ENCODE peak calls at places on chromosomes 5 and 9, in four cellular contexts. One of them, this sample, is unnamed.

GRCh38 chr5:57124014-57124413 is 49.8 kb upstream of the GPBP1 start:
- DNase-seq in mammary epithelial cell: no peak
- DNase-seq in CD4-positive, alpha-beta T cell: no peak
- DNase-seq in spleen: no peak
- DNase-seq in this sample: no peak

GRCh38 chr5:84218546-84218945 is 166.1 kb downstream of the EDIL3 start:
- DNase-seq in CD4-positive, alpha-beta T cell: no peak
- DNase-seq in spleen: peak; percentile 66
- DNase-seq in mammary epithelial cell: peak; percentile 1
- DNase-seq in this sample: peak; percentile 51

GRCh38 chr9:130022566-130023146 is 20.3 kb downstream of the FNBP1 start:
- DNase-seq in spleen: no peak
- DNase-seq in CD4-positive, alpha-beta T cell: no peak
- DNase-seq in mammary epithelial cell: no peak
- DNase-seq in this sample: no peak

GRCh38 chr5:38330207-38330606 is 71.8 kb downstream of the EGFLAM start:
- DNase-seq in CD4-positive, alpha-beta T cell: no peak
- DNase-seq in spleen: no peak
- DNase-seq in mammary epithelial cell: no peak
- DNase-seq in this sample: peak; percentile 25

GRCh38 chr5:98144710-98145109 is 628.8 kb upstream of the RGMB start:
- DNase-seq in CD4-positive, alpha-beta T cell: no peak
- DNase-seq in mammary epithelial cell: peak; percentile 75
- DNase-seq in spleen: no peak
- DNase-seq in this sample: no peak

GRCh38 chr9:83151627-83152137 is 88.7 kb upstream of the RASEF start:
- DNase-seq in mammary epithelial cell: no peak
- DNase-seq in CD4-positive, alpha-beta T cell: no peak
- DNase-seq in spleen: no peak
- DNase-seq in this sample: no peak

GRCh38 chr9:15738011-15738410 is 185.2 kb downstream of the CCDC171 start:
- DNase-seq in spleen: no peak
- DNase-seq in CD4-positive, alpha-beta T cell: no peak
- DNase-seq in mammary epithelial cell: no peak
- DNase-seq in this sample: no peak

GRCh38 chr5:53397845-53398244 is 82.6 kb upstream of the FST start:
- DNase-seq in spleen: no peak
- DNase-seq in mammary epithelial cell: peak; percentile 85
- DNase-seq in CD4-positive, alpha-beta T cell: no peak
- DNase-seq in this sample: no peak

GRCh38 chr9:126329476-126330275 is 3.0 kb downstream of the MVB12B start:
- DNase-seq in mammary epithelial cell: peak; percentile 32
- DNase-seq in CD4-positive, alpha-beta T cell: no peak
- DNase-seq in spleen: no peak
- DNase-seq in this sample: no peak

GRCh38 chr9:18865542-18865941 is 167.5 kb downstream of the SAXO1 start:
- DNase-seq in mammary epithelial cell: no peak
- DNase-seq in spleen: no peak
- DNase-seq in CD4-positive, alpha-beta T cell: no peak
- DNase-seq in this sample: no peak

GRCh38 chr9:129075996-129076639 is 4.8 kb upstream of the DOLPP1 start:
- DNase-seq in CD4-positive, alpha-beta T cell: no peak
- DNase-seq in mammary epithelial cell: no peak
- DNase-seq in spleen: no peak
- DNase-seq in this sample: peak; percentile 20

GRCh38 chr9:94839398-94839797 is 112.9 kb downstream of the AOPEP start:
- DNase-seq in CD4-positive, alpha-beta T cell: no peak
- DNase-seq in spleen: no peak
- DNase-seq in mammary epithelial cell: no peak
- DNase-seq in this sample: no peak

GRCh38 chr5:71974165-71974564 is 133.1 kb upstream of the MAP1B start:
- DNase-seq in CD4-positive, alpha-beta T cell: no peak
- DNase-seq in spleen: no peak
- DNase-seq in mammary epithelial cell: no peak
- DNase-seq in this sample: no peak

GRCh38 chr5:90134892-90135291 is 274.7 kb downstream of the CETN3 start:
- DNase-seq in CD4-positive, alpha-beta T cell: no peak
- DNase-seq in mammary epithelial cell: no peak
- DNase-seq in spleen: no peak
- DNase-seq in this sample: no peak

GRCh38 chr9:114621975-114622609 is 11.0 kb downstream of the TMEM268 start:
- DNase-seq in CD4-positive, alpha-beta T cell: no peak
- DNase-seq in spleen: no peak
- DNase-seq in mammary epithelial cell: peak; percentile 60
- DNase-seq in this sample: no peak

GRCh38 chr9:22976454-22976853 is 529.8 kb downstream of the DMRTA1 start:
- DNase-seq in CD4-positive, alpha-beta T cell: no peak
- DNase-seq in mammary epithelial cell: no peak
- DNase-seq in spleen: no peak
- DNase-seq in this sample: no peak

GRCh38 chr5:166031926-166032325 is 2259.5 kb upstream of the WWC1 start:
- DNase-seq in mammary epithelial cell: peak; percentile 4
- DNase-seq in spleen: no peak
- DNase-seq in CD4-positive, alpha-beta T cell: no peak
- DNase-seq in this sample: no peak

GRCh38 chr9:10274983-10275382 is 337.8 kb downstream of the PTPRD start:
- DNase-seq in mammary epithelial cell: no peak
- DNase-seq in CD4-positive, alpha-beta T cell: no peak
- DNase-seq in spleen: no peak
- DNase-seq in this sample: no peak

GRCh38 chr9:11792870-11793269 is 900.3 kb upstream of the TYRP1 start:
- DNase-seq in mammary epithelial cell: no peak
- DNase-seq in CD4-positive, alpha-beta T cell: no peak
- DNase-seq in spleen: no peak
- DNase-seq in this sample: no peak

GRCh38 chr9:4435197-4435596 is 55.1 kb upstream of the SLC1A1 start:
- DNase-seq in CD4-positive, alpha-beta T cell: no peak
- DNase-seq in mammary epithelial cell: peak; percentile 7
- DNase-seq in spleen: no peak
- DNase-seq in this sample: no peak

GRCh38 chr5:142978252-142978651 is 208.1 kb downstream of the ARHGAP26 start:
- DNase-seq in CD4-positive, alpha-beta T cell: no peak
- DNase-seq in mammary epithelial cell: no peak
- DNase-seq in spleen: no peak
- DNase-seq in this sample: peak; percentile 27

GRCh38 chr5:143206194-143207053 is 197.1 kb downstream of the NR3C1 start:
- DNase-seq in mammary epithelial cell: peak; percentile 91
- DNase-seq in CD4-positive, alpha-beta T cell: no peak
- DNase-seq in spleen: no peak
- DNase-seq in this sample: no peak

GRCh38 chr5:14707811-14708210 is 43.3 kb downstream of the OTULIN start:
- DNase-seq in CD4-positive, alpha-beta T cell: no peak
- DNase-seq in spleen: no peak
- DNase-seq in mammary epithelial cell: no peak
- DNase-seq in this sample: no peak

GRCh38 chr9:110571801-110572490 is 7.6 kb downstream of the SVEP1 start:
- DNase-seq in mammary epithelial cell: no peak
- DNase-seq in CD4-positive, alpha-beta T cell: no peak
- DNase-seq in spleen: no peak
- DNase-seq in this sample: no peak

GRCh38 chr9:81395301-81396054 is 293.9 kb downstream of the TLE1 start:
- DNase-seq in CD4-positive, alpha-beta T cell: no peak
- DNase-seq in mammary epithelial cell: no peak
- DNase-seq in spleen: no peak
- DNase-seq in this sample: no peak

GRCh38 chr9:126419475-126419874 is 92.8 kb downstream of the MVB12B start:
- DNase-seq in CD4-positive, alpha-beta T cell: no peak
- DNase-seq in spleen: no peak
- DNase-seq in mammary epithelial cell: no peak
- DNase-seq in this sample: no peak

GRCh38 chr9:38066907-38067610 is 2.0 kb downstream of the SHB start:
- DNase-seq in mammary epithelial cell: peak; percentile 45
- DNase-seq in spleen: peak; percentile 83
- DNase-seq in CD4-positive, alpha-beta T cell: no peak
- DNase-seq in this sample: peak; percentile 78

GRCh38 chr9:128020692-128021091 is 39.9 kb upstream of the EEIG1 start:
- DNase-seq in mammary epithelial cell: no peak
- DNase-seq in CD4-positive, alpha-beta T cell: no peak
- DNase-seq in spleen: no peak
- DNase-seq in this sample: peak; percentile 76

GRCh38 chr5:61401726-61402125 is 69.7 kb downstream of the ZSWIM6 start:
- DNase-seq in mammary epithelial cell: peak; percentile 65
- DNase-seq in spleen: no peak
- DNase-seq in CD4-positive, alpha-beta T cell: no peak
- DNase-seq in this sample: no peak

GRCh38 chr9:97518909-97519307 is 17.4 kb downstream of the TMOD1 start:
- DNase-seq in CD4-positive, alpha-beta T cell: no peak
- DNase-seq in mammary epithelial cell: no peak
- DNase-seq in spleen: no peak
- DNase-seq in this sample: no peak

GRCh38 chr5:100690036-100690560 is 154.9 kb downstream of the FAM174A start:
- DNase-seq in CD4-positive, alpha-beta T cell: no peak
- DNase-seq in spleen: no peak
- DNase-seq in mammary epithelial cell: no peak
- DNase-seq in this sample: no peak

GRCh38 chr5:84605246-84605645 is 220.6 kb upstream of the EDIL3 start:
- DNase-seq in mammary epithelial cell: no peak
- DNase-seq in spleen: no peak
- DNase-seq in CD4-positive, alpha-beta T cell: no peak
- DNase-seq in this sample: no peak

GRCh38 chr5:38518341-38518740 is 38.1 kb downstream of the LIFR start:
- DNase-seq in CD4-positive, alpha-beta T cell: no peak
- DNase-seq in spleen: no peak
- DNase-seq in mammary epithelial cell: no peak
- DNase-seq in this sample: no peak

GRCh38 chr5:54390015-54390414 is 65.5 kb upstream of the HSPB3 start:
- DNase-seq in mammary epithelial cell: peak; percentile 95
- DNase-seq in CD4-positive, alpha-beta T cell: no peak
- DNase-seq in spleen: no peak
- DNase-seq in this sample: no peak

GRCh38 chr5:150612405-150612804 is 28.1 kb upstream of the SYNPO start:
- DNase-seq in CD4-positive, alpha-beta T cell: no peak
- DNase-seq in spleen: no peak
- DNase-seq in mammary epithelial cell: no peak
- DNase-seq in this sample: no peak

GRCh38 chr5:95620030-95620869 is at the start of gene GPR150:
- DNase-seq in CD4-positive, alpha-beta T cell: peak; percentile 53
- DNase-seq in mammary epithelial cell: peak; percentile 32
- DNase-seq in spleen: peak; percentile 94
- DNase-seq in this sample: peak; percentile 85

GRCh38 chr5:137564475-137564961 is 65.4 kb upstream of the SPOCK1 start:
- DNase-seq in mammary epithelial cell: peak; percentile 53
- DNase-seq in CD4-positive, alpha-beta T cell: no peak
- DNase-seq in spleen: no peak
- DNase-seq in this sample: no peak

GRCh38 chr5:137566118-137566541 is 67.0 kb upstream of the SPOCK1 start:
- DNase-seq in spleen: no peak
- DNase-seq in CD4-positive, alpha-beta T cell: no peak
- DNase-seq in mammary epithelial cell: no peak
- DNase-seq in this sample: no peak

GRCh38 chr5:137565450-137565849 is 66.3 kb upstream of the SPOCK1 start:
- DNase-seq in CD4-positive, alpha-beta T cell: no peak
- DNase-seq in spleen: no peak
- DNase-seq in mammary epithelial cell: no peak
- DNase-seq in this sample: no peak

GRCh38 chr5:137567226-137567625 is 68.1 kb upstream of the SPOCK1 start:
- DNase-seq in mammary epithelial cell: no peak
- DNase-seq in spleen: no peak
- DNase-seq in CD4-positive, alpha-beta T cell: no peak
- DNase-seq in this sample: no peak

DNA sequence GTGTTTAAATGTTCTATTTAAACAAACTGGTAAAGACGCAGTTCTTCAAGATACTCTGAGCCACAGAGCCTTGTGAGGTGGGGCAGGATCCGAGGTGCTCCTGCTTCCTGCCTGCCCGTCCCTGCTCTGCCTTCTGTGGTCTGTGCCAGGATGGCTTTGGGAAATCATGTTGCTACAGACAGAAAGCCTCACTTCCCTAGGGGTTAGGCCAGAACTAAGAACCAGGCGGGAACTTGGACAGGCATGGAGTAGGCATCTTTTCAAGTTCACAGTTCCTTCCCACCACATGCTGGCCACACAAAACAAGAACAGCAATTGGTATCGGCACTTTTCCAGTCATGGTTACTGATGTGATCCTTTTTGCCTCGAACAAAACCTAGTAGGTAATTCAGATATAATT is 67.7 kb upstream of the SPOCK1 start:
- DNase-seq in mammary epithelial cell: no peak
- DNase-seq in spleen: no peak
- DNase-seq in CD4-positive, alpha-beta T cell: no peak
- DNase-seq in this sample: no peak
- H3K27me3 ChIP-seq in mammary epithelial cell: no peaks in the 10 kb centered on the region
- H3K27me3 ChIP-seq in spleen: no peaks in the 10 kb centered on the region
- H3K27me3 ChIP-seq in CD4-positive, alpha-beta T cell: no peaks in the 10 kb centered on the region
- H3K27me3 ChIP-seq in this sample: no peaks in the 10 kb centered on the region

GRCh38 chr5:111066261-111066938 is 5.1 kb upstream of the TSLP start:
- DNase-seq in spleen: no peak
- DNase-seq in CD4-positive, alpha-beta T cell: no peak
- DNase-seq in mammary epithelial cell: no peak
- DNase-seq in this sample: no peak
- H3K27me3 ChIP-seq in spleen: peaks cover 19% of the 10 kb centered on the region
- H3K27me3 ChIP-seq in CD4-positive, alpha-beta T cell: peaks cover 76% of the 10 kb centered on the region
- H3K27me3 ChIP-seq in mammary epithelial cell: peaks cover 4% of the 10 kb centered on the region
- H3K27me3 ChIP-seq in this sample: peaks cover 52% of the 10 kb centered on the region

GRCh38 chr9:132125361-132125760 is 36.5 kb upstream of the NTNG2 start:
- DNase-seq in mammary epithelial cell: no peak
- DNase-seq in CD4-positive, alpha-beta T cell: no peak
- DNase-seq in spleen: no peak
- DNase-seq in this sample: peak; percentile 73

GRCh38 chr9:132128191-132128590 is 33.7 kb upstream of the NTNG2 start:
- DNase-seq in mammary epithelial cell: no peak
- DNase-seq in CD4-positive, alpha-beta T cell: no peak
- DNase-seq in spleen: peak; percentile 47
- DNase-seq in this sample: no peak

GRCh38 chr9:132125944-132126720 is 35.7 kb upstream of the NTNG2 start:
- DNase-seq in spleen: no peak
- DNase-seq in CD4-positive, alpha-beta T cell: no peak
- DNase-seq in mammary epithelial cell: no peak
- DNase-seq in this sample: no peak

GRCh38 chr9:132124800-132125199 is 37.1 kb upstream of the NTNG2 start:
- DNase-seq in mammary epithelial cell: no peak
- DNase-seq in spleen: no peak
- DNase-seq in CD4-positive, alpha-beta T cell: no peak
- DNase-seq in this sample: no peak

GRCh38 chr9:132126837-132127236 is 35.0 kb upstream of the NTNG2 start:
- DNase-seq in CD4-positive, alpha-beta T cell: no peak
- DNase-seq in mammary epithelial cell: no peak
- DNase-seq in spleen: no peak
- DNase-seq in this sample: no peak
- H3K27me3 ChIP-seq in CD4-positive, alpha-beta T cell: peaks cover 28% of the 10 kb centered on the region
- H3K27me3 ChIP-seq in mammary epithelial cell: no peaks in the 10 kb centered on the region
- H3K27me3 ChIP-seq in spleen: peaks cover 3% of the 10 kb centered on the region
- H3K27me3 ChIP-seq in this sample: no peaks in the 10 kb centered on the region

DNA sequence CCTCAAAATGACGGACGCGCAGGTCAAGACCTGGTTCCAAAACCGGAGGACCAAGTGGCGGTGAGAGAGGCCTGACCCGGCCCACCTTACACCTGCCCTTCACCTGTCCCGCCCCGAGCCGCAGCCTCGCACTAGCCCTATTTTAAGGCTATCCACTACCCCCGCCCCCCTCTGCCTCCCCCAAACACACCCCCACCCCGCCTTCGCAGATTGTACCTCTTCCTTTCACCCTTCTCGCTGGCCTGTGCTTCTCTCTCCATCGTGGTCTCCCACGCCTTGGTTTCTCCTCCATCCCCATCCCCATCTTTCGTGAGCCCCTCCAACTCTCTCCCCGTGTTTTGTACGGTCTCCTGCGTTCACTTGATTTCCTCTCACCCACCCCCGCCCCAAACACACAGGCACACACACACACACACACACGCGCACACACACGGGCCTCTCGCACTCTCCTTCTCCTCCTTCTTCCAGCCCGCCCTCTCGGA is 1.3 kb downstream of the TLX3 start:
- DNase-seq in spleen: peak; percentile 73
- DNase-seq in mammary epithelial cell: no peak
- DNase-seq in CD4-positive, alpha-beta T cell: no peak
- DNase-seq in this sample: no peak
- H3K27me3 ChIP-seq in spleen: peaks cover 91% of the 10 kb centered on the region
- H3K27me3 ChIP-seq in mammary epithelial cell: peaks cover 83% of the 10 kb centered on the region
- H3K27me3 ChIP-seq in CD4-positive, alpha-beta T cell: peaks cover 85% of the 10 kb centered on the region
- H3K27me3 ChIP-seq in this sample: peaks cover 100% of the 10 kb centered on the region

This sample was measured in endodermal cell.